ENCODE peak calls at places on chromosomes 5 and 9, in five cellular contexts. E is A549, U is cardiac fibroblast, F is tibial artery, W is BJ. S is an unnamed sample.

GRCh38 chr9:89891221-89892052 is 286.6 kb downstream of the GADD45G start:
- DNase-seq in E (no peak), U (peak; percentile 71), F (peak; percentile 65), W (no peak), S (no peak)

GRCh38 chr5:66477591-66477990 is 118.6 kb upstream of the MAST4 start:
- DNase-seq in E (no peak), U (peak; percentile 73), F (no peak), W (no peak), S (no peak)

GRCh38 chr5:98796197-98796972 is 22.9 kb downstream of the RGMB start:
- DNase-seq in E (peak; percentile 46), U (peak; percentile 69), F (no peak), W (no peak), S (peak; percentile 77)

GRCh38 chr5:159412284-159413046 is 82.2 kb upstream of the IL12B start:
- DNase-seq in E (no peak), U (peak; percentile 5), F (no peak), W (no peak), S (peak; percentile 30)

GRCh38 chr5:127754259-127754658 is 51.1 kb downstream of the CCDC192 start:
- DNase-seq in E (no peak), U (peak; percentile 54), F (no peak), W (no peak), S (peak; percentile 82)

GRCh38 chr5:161399996-161400562 is 146.4 kb downstream of the GABRB2 start:
- DNase-seq in E (no peak), U (no peak), F (no peak), W (no peak), S (no peak)

GRCh38 chr5:180160215-180160614 is 48.8 kb downstream of the RASGEF1C start:
- DNase-seq in E (no peak), U (no peak), F (no peak), W (no peak), S (no peak)

GRCh38 chr9:33452828-33453271 is 5.5 kb upstream of the AQP3 start:
- DNase-seq in E (peak; percentile 80), U (peak; percentile 90), F (no peak), W (no peak), S (peak; percentile 91)

GRCh38 chr9:95626885-95627558 is 110.3 kb upstream of the PTCH1 start:
- DNase-seq in E (no peak), U (no peak), F (peak; percentile 57), W (no peak), S (no peak)

GRCh38 chr5:152188219-152188618 is 216.9 kb downstream of the NMUR2 start:
- DNase-seq in E (no peak), U (no peak), F (no peak), W (no peak), S (no peak)

GRCh38 chr9:16705121-16705604 is 165.3 kb downstream of the BNC2 start:
- DNase-seq in E (peak; percentile 99), U (peak; percentile 99), F (peak; percentile 86), W (peak; percentile 96), S (peak; percentile 95)

GRCh38 chr9:97462159-97462558 is 39.3 kb upstream of the TMOD1 start:
- DNase-seq in E (no peak), U (no peak), F (no peak), W (no peak), S (no peak)

GRCh38 chr5:30287890-30288289 is 905.6 kb upstream of the CDH6 start:
- DNase-seq in E (no peak), U (no peak), F (no peak), W (no peak), S (no peak)

GRCh38 chr9:110623462-110624025 is 44.0 kb upstream of the SVEP1 start:
- DNase-seq in E (peak; percentile 59), U (peak; percentile 75), F (peak; percentile 36), W (no peak), S (peak; percentile 79)

GRCh38 chr5:56272765-56273164 is 39.6 kb upstream of the ANKRD55 start:
- DNase-seq in E (no peak), U (no peak), F (no peak), W (no peak), S (no peak)

GRCh38 chr9:32622948-32623347 is 12.5 kb downstream of the TAF1L start:
- DNase-seq in E (no peak), U (no peak), F (no peak), W (no peak), S (no peak)

GRCh38 chr9:128636556-128637530 is 19.8 kb downstream of the DYNC2I2 start:
- DNase-seq in E (peak; percentile 41), U (no peak), F (no peak), W (no peak), S (no peak)

GRCh38 chr5:134139377-134139851 is 24.9 kb downstream of the TCF7 start:
- DNase-seq in E (no peak), U (no peak), F (peak; percentile 13), W (no peak), S (no peak)

GRCh38 chr5:141515141-141515540 is 26.3 kb downstream of the PCDHGC5 start:
- DNase-seq in E (no peak), U (no peak), F (no peak), W (no peak), S (no peak)

GRCh38 chr5:8685704-8686103 is 816.8 kb downstream of the MTRR start:
- DNase-seq in E (no peak), U (no peak), F (no peak), W (no peak), S (no peak)
- TF ChIP-seq CTCF in E (no peak), U (no peak), F (no peak), W (no peak), S (peak; percentile 5)

GRCh38 chr5:131396015-131396414 is 132.2 kb downstream of the CDC42SE2 start:
- DNase-seq in E (no peak), U (no peak), F (no peak), W (no peak), S (no peak)

GRCh38 chr5:131393498-131393968 is 129.7 kb downstream of the CDC42SE2 start:
- DNase-seq in E (no peak), U (peak; percentile 38), F (no peak), W (no peak), S (no peak)

GRCh38 chr5:131396882-131397281 is 133.0 kb downstream of the CDC42SE2 start:
- DNase-seq in E (no peak), U (no peak), F (no peak), W (no peak), S (no peak)

GRCh38 chr5:131392461-131393095 is 128.7 kb downstream of the CDC42SE2 start:
- DNase-seq in E (no peak), U (no peak), F (no peak), W (no peak), S (no peak)

DNA sequence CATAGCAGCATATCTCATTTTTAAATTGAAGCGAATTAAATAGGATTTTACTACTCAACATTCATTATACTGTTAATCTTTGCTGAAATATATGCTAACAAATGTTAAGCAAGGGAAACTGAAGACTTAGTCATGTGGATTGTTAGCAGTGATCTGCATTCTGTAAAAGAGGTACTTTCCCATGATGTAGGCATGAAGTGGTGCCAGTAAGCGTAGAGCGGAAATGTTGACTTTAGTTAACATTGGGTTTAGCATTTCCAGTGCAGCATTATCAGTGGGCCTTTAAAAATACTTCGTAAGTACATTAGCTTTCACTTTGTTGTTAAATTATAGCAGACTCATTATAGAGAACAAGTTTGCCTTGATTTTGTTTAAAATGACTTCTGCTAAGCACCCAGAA is 130.3 kb downstream of the CDC42SE2 start:
- DNase-seq in E (no peak), U (peak; percentile 63), F (no peak), W (no peak), S (peak; percentile 48)
- H3K4me3 ChIP-seq in E (no peak overlapping the region), U (no peak overlapping the region), F (no peak overlapping the region), W (no peak overlapping the region), S (no peak overlapping the region)

GRCh38 chr5:7087719-7088297 is 308.1 kb upstream of the ADCY2 start:
- DNase-seq in E (peak; percentile 10), U (no peak), F (no peak), W (no peak), S (no peak)
- TF ChIP-seq CTCF in E (no peak), U (no peak), F (no peak), W (no peak), S (no peak)

DNA sequence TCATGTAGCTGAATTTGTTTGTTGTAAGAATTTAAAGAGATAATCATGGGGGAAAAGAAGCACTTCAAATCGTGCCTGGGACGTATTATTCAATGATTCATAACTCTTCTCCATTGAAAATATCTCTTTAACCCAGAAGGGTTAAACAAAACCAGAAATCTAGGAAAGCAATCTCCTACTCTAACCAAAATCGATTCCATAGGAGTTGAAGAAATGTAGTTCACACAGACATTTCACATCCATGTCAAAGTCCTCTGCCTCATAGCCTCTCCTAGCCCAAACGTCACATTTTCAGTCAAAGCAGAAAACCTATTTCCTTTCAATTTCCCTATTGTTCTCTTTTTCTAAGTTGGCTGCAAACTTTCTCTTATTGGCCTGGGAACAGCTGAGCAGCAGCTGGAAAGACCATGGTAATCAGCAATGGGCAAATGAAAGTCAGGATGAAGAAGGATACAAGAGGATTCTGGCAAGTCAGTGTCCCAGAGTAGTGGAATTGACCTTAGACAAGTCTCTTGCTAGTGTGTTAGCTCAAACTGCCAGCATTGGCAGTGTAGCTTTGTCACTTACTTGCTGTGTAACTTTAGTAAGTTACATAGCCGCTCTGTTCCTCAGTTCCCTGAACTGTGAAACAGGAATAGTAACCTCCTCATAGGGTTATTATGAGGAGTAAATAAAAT is 3.8 kb downstream of the ALDH1A1 start:
- DNase-seq in E (peak; percentile 73), U (no peak), F (no peak), W (no peak), S (no peak)
- H3K4me3 ChIP-seq in E (peak overlapping the region; percentile 67), U (no peak overlapping the region), F (peak overlapping the region; percentile 14), W (peak overlapping the region; percentile 62), S (no peak overlapping the region)

GRCh38 chr5:13695076-13695712 is 249.3 kb downstream of the DNAH5 start:
- DNase-seq in E (peak; percentile 17), U (no peak), F (no peak), W (no peak), S (no peak)
- TF ChIP-seq CTCF in E (no peak), U (no peak), F (no peak), W (no peak), S (no peak)

GRCh38 chr9:297795-298119 is 83.1 kb downstream of the DOCK8 start:
- DNase-seq in E (no peak), U (no peak), F (no peak), W (no peak), S (no peak)
- H3K4me3 ChIP-seq in E (no peak overlapping the region), U (no peak overlapping the region), F (no peak overlapping the region), W (no peak overlapping the region), S (no peak overlapping the region)